ENCODE peak calls at places on chromosomes 1 and 21, in seven cellular contexts. F is nephron progenitor cell, G is progenitor cell of endocrine pancreas, R is Calu3, Y is MM.1S, N is choroid plexus epithelial cell, H is Panc1. M is an unnamed sample.

GRCh38 chr1:28819020-28819419 is 7.0 kb downstream of the OPRD1 start:
- DNase-seq in H (no peak), F (no peak), R (no peak), Y (no peak), G (no peak), N (no peak), M (no peak)

GRCh38 chr1:50620680-50621329 is 197.6 kb upstream of the DMRTA2 start:
- DNase-seq in H (no peak), G (no peak), N (peak; percentile 62), R (peak; percentile 85), Y (peak; percentile 19), F (no peak), M (no peak)

GRCh38 chr1:27366113-27366410 is 699 bp downstream of the MAP3K6 start:
- DNase-seq in G (peak; percentile 55), F (peak; percentile 93), R (peak; percentile 74), H (no peak), N (peak; percentile 50), Y (peak; percentile 68), M (peak; percentile 81)

GRCh38 chr1:117607471-117607870 is 1.6 kb downstream of the TENT5C start:
- DNase-seq in H (no peak), Y (peak; percentile 48), F (peak; percentile 21), G (no peak), R (no peak), N (no peak), M (no peak)

GRCh38 chr1:198700016-198700392 is 61.2 kb downstream of the PTPRC start:
- DNase-seq in H (no peak), N (no peak), R (no peak), F (no peak), G (no peak), Y (no peak), M (no peak)

GRCh38 chr1:56788102-56788501 is 31.1 kb downstream of the FYB2 start:
- DNase-seq in H (no peak), Y (no peak), N (no peak), R (no peak), G (no peak), F (no peak), M (no peak)

GRCh38 chr1:191977874-191978273 is 180.4 kb upstream of the RGS18 start:
- DNase-seq in H (no peak), F (no peak), G (no peak), N (no peak), Y (no peak), R (no peak), M (no peak)

GRCh38 chr1:39816431-39817090 is 27.9 kb upstream of the BMP8B start:
- DNase-seq in R (peak; percentile 83), H (peak; percentile 77), N (peak; percentile 72), Y (peak; percentile 71), G (peak; percentile 53), F (peak; percentile 72), M (peak; percentile 82)

GRCh38 chr1:241396747-241397691 is 40.0 kb upstream of the RGS7 start:
- DNase-seq in G (no peak), Y (no peak), N (peak; percentile 36), H (no peak), R (no peak), F (no peak), M (no peak)

GRCh38 chr21:45078371-45078770 is 4.0 kb downstream of the ADARB1 start:
- DNase-seq in Y (no peak), H (no peak), F (no peak), R (no peak), G (no peak), N (no peak), M (no peak)

GRCh38 chr1:117339866-117340357 is 27.3 kb upstream of the MAN1A2 start:
- DNase-seq in G (no peak), Y (peak; percentile 19), F (no peak), R (peak; percentile 29), N (peak; percentile 81), H (no peak), M (no peak)

GRCh38 chr1:10969267-10969970 is 43.0 kb upstream of the TARDBP start:
- DNase-seq in N (no peak), R (no peak), H (no peak), G (no peak), Y (no peak), F (no peak), M (no peak)

GRCh38 chr1:91831132-91831930 is 54.6 kb downstream of the TGFBR3 start:
- DNase-seq in G (no peak), F (no peak), Y (no peak), N (peak; percentile 73), H (no peak), R (no peak), M (no peak)

GRCh38 chr1:179813626-179814351 is 63.8 kb downstream of the TOR1AIP2 start:
- DNase-seq in N (no peak), Y (no peak), F (no peak), R (no peak), H (no peak), G (no peak), M (no peak)

GRCh38 chr1:41423511-41424191 is 60.8 kb downstream of the EDN2 start:
- DNase-seq in N (no peak), R (no peak), F (peak; percentile 51), H (no peak), Y (no peak), G (no peak), M (peak; percentile 40)
- TF ChIP-seq CTCF in N (peak; percentile 23), R (no peak), F (peak; percentile 37), H (peak; percentile 80), Y (no peak), G (peak; percentile 38), M (no peak)

GRCh38 chr1:112704908-112705627 is 1.9 kb downstream of the RHOC start:
- DNase-seq in F (peak; percentile 87), G (peak; percentile 57), N (peak; percentile 98), R (peak; percentile 82), Y (peak; percentile 62), H (no peak), M (peak; percentile 91)

GRCh38 chr1:112702420-112703261 is 4.3 kb downstream of the RHOC start:
- DNase-seq in R (no peak), Y (no peak), N (no peak), F (no peak), H (no peak), G (no peak), M (no peak)

GRCh38 chr1:112702067-112702395 is 4.9 kb downstream of the RHOC start:
- DNase-seq in F (no peak), R (no peak), H (no peak), G (no peak), Y (no peak), N (no peak), M (no peak)

GRCh38 chr1:112704511-112704907 is 2.4 kb downstream of the RHOC start:
- DNase-seq in G (no peak), N (no peak), Y (no peak), H (no peak), F (no peak), R (no peak), M (no peak)

GRCh38 chr1:112703706-112704105 is 3.2 kb downstream of the RHOC start:
- DNase-seq in H (no peak), F (no peak), Y (no peak), N (no peak), R (no peak), G (no peak), M (no peak)
- TF ChIP-seq CTCF in H (no peak), F (no peak), Y (no peak), N (no peak), R (no peak), G (no peak), M (no peak)

GRCh38 chr1:67465371-67465770 is 35.2 kb upstream of the SERBP1 start:
- DNase-seq in H (no peak), G (no peak), Y (no peak), N (peak; percentile 21), F (no peak), R (no peak), M (no peak)

GRCh38 chr1:67464058-67464457 is 33.9 kb upstream of the SERBP1 start:
- DNase-seq in F (no peak), R (no peak), H (no peak), G (no peak), N (no peak), Y (no peak), M (no peak)

GRCh38 chr1:67464741-67465140 is 34.5 kb upstream of the SERBP1 start:
- DNase-seq in N (no peak), Y (no peak), H (no peak), G (no peak), R (no peak), F (no peak), M (no peak)

GRCh38 chr1:67460648-67461500 is 30.7 kb upstream of the SERBP1 start:
- DNase-seq in R (no peak), F (no peak), H (no peak), N (no peak), Y (no peak), G (no peak), M (no peak)

DNA sequence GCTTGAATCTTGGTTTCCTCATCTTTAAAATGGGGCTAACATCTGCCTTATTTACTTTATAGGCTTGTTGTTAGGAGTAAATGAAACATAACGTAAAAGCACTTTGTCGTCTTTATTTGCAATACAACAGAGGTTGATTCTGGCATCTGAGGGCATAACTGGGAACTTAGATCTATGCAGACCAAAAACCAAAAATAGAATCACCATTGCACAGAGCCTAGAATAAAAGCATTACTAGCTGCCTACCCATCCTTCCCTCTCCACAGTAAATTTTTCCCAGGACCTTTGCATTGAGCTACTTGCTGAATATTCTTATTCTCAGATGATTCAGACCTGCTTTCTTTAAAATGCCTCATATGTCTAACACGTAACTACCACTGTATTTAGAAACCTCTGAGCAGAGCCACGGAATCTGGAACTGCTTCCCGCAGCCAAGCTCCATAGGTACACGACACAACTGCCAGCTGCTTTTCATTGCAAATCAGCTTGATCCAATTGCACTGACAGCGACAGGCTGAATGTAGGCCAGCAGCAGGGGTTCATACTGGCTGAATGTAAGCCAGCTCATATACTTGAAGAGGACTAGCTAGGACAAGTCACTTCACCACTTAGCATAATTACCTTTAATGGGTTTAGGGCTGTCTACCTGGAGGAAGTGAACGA is 33.2 kb upstream of the SERBP1 start:
- DNase-seq in G (no peak), R (no peak), N (peak; percentile 15), H (no peak), Y (no peak), F (no peak), M (no peak)
- TF ChIP-seq CTCF in G (no peak), R (no peak), N (no peak), H (no peak), Y (no peak), F (no peak), M (no peak)

GRCh38 chr1:183470961-183471747 is 1.1 kb upstream of the SMG7 start:
- DNase-seq in F (peak; percentile 76), R (peak; percentile 90), G (peak; percentile 57), H (peak; percentile 73), N (peak; percentile 80), Y (peak; percentile 86), M (peak; percentile 56)
- TF ChIP-seq CTCF in F (no peak), R (no peak), G (no peak), H (no peak), N (peak; percentile 19), Y (peak; percentile 15), M (no peak)

M was measured in GM20000.